ENCODE peak calls at places on chromosome 22, in ten cellular contexts. C is left lobe of liver; V is brain microvascular endothelial cell; H is lung microvascular endothelial cell; U is stimulated activated CD4-positive, alpha-beta T cell treated with anti-CD3 and anti-CD28 coated beads, Interleukin-4, amount 100 ng/mL, for 4 hours; G is fibroblast of the aortic adventitia; O is caudate nucleus; T is LoVo; P is EL; X is stimulated activated CD8-positive, alpha-beta memory T cell treated with anti-CD3 and anti-CD28 coated beads, Interleukin-2, amount 100 ng/mL, for 1 hour. E is an unnamed sample.

GRCh38 chr22:25759825-25760231 is 17.8 kb downstream of the MYO18B start:
- DNase-seq in C (no peak), T (peak; percentile 41), X (no peak), G (peak; percentile 98), V (peak; percentile 96), O (no peak), U (no peak), H (peak; percentile 96), P (peak; percentile 97), E (peak; percentile 95)

GRCh38 chr22:30425616-30426394 is at the start of gene MTFP1:
- DNase-seq in H (peak; percentile 70), C (peak; percentile 73), P (peak; percentile 80), T (peak; percentile 74), V (peak; percentile 56), X (peak; percentile 30), O (no peak), G (peak; percentile 61), U (peak; percentile 51), E (no peak)

GRCh38 chr22:36937319-36938027 is 24.0 kb downstream of the CSF2RB start:
- DNase-seq in T (no peak), V (no peak), O (no peak), X (no peak), U (no peak), P (no peak), G (no peak), C (no peak), H (no peak), E (no peak)

GRCh38 chr22:45528046-45528445 is 25.4 kb downstream of the FBLN1 start:
- DNase-seq in X (no peak), H (no peak), G (no peak), V (no peak), T (no peak), U (no peak), P (no peak), C (no peak), O (no peak), E (no peak)

GRCh38 chr22:45159652-45160462 is 3.9 kb upstream of the NUP50 start:
- DNase-seq in H (peak; percentile 38), T (peak; percentile 61), G (peak; percentile 55), C (no peak), X (no peak), O (no peak), P (peak; percentile 23), V (no peak), U (no peak), E (no peak)

GRCh38 chr22:23070418-23071162 is at the start of gene GNAZ:
- DNase-seq in X (no peak), P (peak; percentile 41), V (no peak), C (no peak), T (no peak), G (no peak), O (no peak), U (peak; percentile 35), H (no peak), E (no peak)

GRCh38 chr22:18154821-18155390 is 4.9 kb downstream of the USP18 start:
- DNase-seq in T (no peak), H (no peak), C (no peak), G (no peak), O (no peak), U (no peak), P (peak; percentile 28), X (no peak), V (no peak), E (no peak)

GRCh38 chr22:34808618-34809017 is 257.3 kb upstream of the ISX start:
- DNase-seq in T (no peak), V (no peak), P (peak; percentile 61), G (no peak), X (no peak), U (no peak), C (no peak), O (no peak), H (no peak), E (no peak)

GRCh38 chr22:29216873-29217666 is 11.4 kb downstream of the EMID1 start:
- DNase-seq in U (no peak), P (peak; percentile 55), G (peak; percentile 43), T (no peak), O (peak; percentile 34), V (no peak), H (no peak), C (peak; percentile 66), X (no peak), E (no peak)

GRCh38 chr22:20126284-20127029 is 5.1 kb upstream of the ZDHHC8 start:
- DNase-seq in T (no peak), G (no peak), U (no peak), P (no peak), O (no peak), X (no peak), V (no peak), H (peak; percentile 36), C (no peak), E (no peak)

GRCh38 chr22:22099833-22100812 is 117.5 kb upstream of the TOP3B start:
- DNase-seq in U (no peak), T (no peak), G (peak; percentile 16), O (no peak), P (peak; percentile 10), V (peak; percentile 13), C (no peak), X (no peak), H (peak; percentile 50), E (no peak)

GRCh38 chr22:26713823-26714449 is 56.5 kb downstream of the MIAT start:
- DNase-seq in O (no peak), H (peak; percentile 74), U (no peak), T (no peak), C (no peak), G (peak; percentile 79), X (no peak), V (peak; percentile 69), P (peak; percentile 82), E (peak; percentile 68)

GRCh38 chr22:17726561-17727243 is 47.6 kb downstream of the BID start:
- DNase-seq in H (no peak), P (peak; percentile 79), U (no peak), T (no peak), O (no peak), C (no peak), G (no peak), X (no peak), V (peak; percentile 48), E (no peak)

GRCh38 chr22:31646186-31647019 is 15.6 kb downstream of the PISD start:
- DNase-seq in V (peak; percentile 97), H (peak; percentile 100), T (peak; percentile 88), C (no peak), O (no peak), P (peak; percentile 99), X (no peak), U (peak; percentile 27), G (peak; percentile 91), E (peak; percentile 97)

GRCh38 chr22:50613291-50613981 is 12.8 kb downstream of the MAPK8IP2 start:
- DNase-seq in P (no peak), V (no peak), G (peak; percentile 19), T (peak; percentile 31), H (no peak), C (peak; percentile 91), X (no peak), U (no peak), O (no peak), E (no peak)

GRCh38 chr22:22395230-22395629 is 113.3 kb downstream of the ZNF280B start:
- DNase-seq in G (no peak), V (no peak), H (no peak), C (peak; percentile 40), T (no peak), U (no peak), P (no peak), O (no peak), X (no peak), E (no peak)

GRCh38 chr22:29443861-29444431 is 5.6 kb downstream of the RFPL1 start:
- DNase-seq in H (no peak), U (no peak), X (no peak), G (no peak), T (no peak), C (no peak), O (no peak), P (no peak), V (no peak), E (no peak)

GRCh38 chr22:50702261-50702671 is 29.6 kb downstream of the SHANK3 start:
- DNase-seq in U (no peak), X (no peak), C (no peak), P (no peak), G (no peak), O (no peak), T (no peak), H (peak; percentile 28), V (no peak), E (no peak)

GRCh38 chr22:47996446-47996857 is 1234.0 kb downstream of the TBC1D22A start:
- DNase-seq in G (no peak), V (no peak), C (no peak), P (no peak), X (no peak), T (no peak), H (no peak), O (no peak), U (no peak), E (no peak)

GRCh38 chr22:20569059-20570058 is 61.9 kb downstream of the MED15 start:
- DNase-seq in O (no peak), U (peak; percentile 31), V (peak; percentile 97), P (peak; percentile 99), H (peak; percentile 75), G (peak; percentile 95), X (peak; percentile 59), C (no peak), T (peak; percentile 45), E (peak; percentile 89)

GRCh38 chr22:22823126-22823804 is 64.4 kb upstream of the IGLL5 start:
- DNase-seq in T (no peak), P (no peak), X (no peak), O (no peak), G (no peak), H (no peak), V (no peak), U (no peak), C (no peak), E (no peak)

GRCh38 chr22:20514658-20515406 is 7.4 kb downstream of the MED15 start:
- DNase-seq in V (peak; percentile 84), H (peak; percentile 70), G (peak; percentile 83), P (peak; percentile 92), X (no peak), T (no peak), O (no peak), C (no peak), U (no peak), E (peak; percentile 60)

GRCh38 chr22:23395476-23396361 is 184.4 kb downstream of the IGLL1 start:
- DNase-seq in T (no peak), V (no peak), C (peak; percentile 42), H (no peak), P (no peak), G (no peak), X (no peak), O (no peak), U (no peak), E (no peak)

GRCh38 chr22:35381424-35381772 is 502 bp downstream of the HMOX1 start:
- DNase-seq in O (no peak), P (peak; percentile 19), G (no peak), T (no peak), V (no peak), C (no peak), U (no peak), H (no peak), X (no peak), E (no peak)